ENCODE peak calls at places on chromosomes 4 and X, in nine cellular contexts. X, M, F, C, O, B, T, V and H are unnamed samples.
A peak's percentile ranks its signal among the peaks of the same experiment; 100 is the strongest.

GRCh38 chr4:155305619-155306018 is 71.1 kb downstream of the MAP9 start:
- DNase-seq in X (no peak), M (no peak), F (no peak), C (no peak), O (no peak), B (no peak), T (no peak), V (no peak), H (no peak)

GRCh38 chr4:8188743-8189550 is 10.1 kb upstream of the SH3TC1 start:
- DNase-seq in X (no peak), M (no peak), F (peak; percentile 97), C (no peak), O (no peak), B (no peak), T (no peak), V (no peak), H (no peak)

GRCh38 chrX:154115750-154116149 is 18.2 kb upstream of the MECP2 start:
- DNase-seq in X (no peak), M (no peak), F (no peak), C (no peak), O (no peak), B (no peak), T (no peak), V (no peak), H (no peak)

GRCh38 chr4:105634402-105634801 is 74.1 kb downstream of the INTS12 start:
- DNase-seq in X (no peak), M (no peak), F (no peak), C (no peak), O (no peak), B (no peak), T (no peak), V (no peak), H (no peak)

GRCh38 chrX:11210397-11210796 is 82.8 kb upstream of the AMELX start:
- DNase-seq in X (no peak), M (no peak), F (no peak), C (no peak), O (no peak), B (no peak), T (no peak), V (no peak), H (no peak)

GRCh38 chr4:138050601-138051000 is 191.5 kb downstream of the SLC7A11 start:
- DNase-seq in X (no peak), M (no peak), F (no peak), C (no peak), O (no peak), B (no peak), T (no peak), V (no peak), H (no peak)

GRCh38 chr4:8507251-8507570 is 66.6 kb downstream of the TRMT44 start:
- DNase-seq in X (no peak), M (no peak), F (no peak), C (peak; percentile 61), O (no peak), B (no peak), T (no peak), V (no peak), H (no peak)

GRCh38 chr4:10534820-10535219 is 77.6 kb upstream of the ZNF518B start:
- DNase-seq in X (no peak), M (no peak), F (no peak), C (no peak), O (no peak), B (peak; percentile 84), T (peak; percentile 38), V (no peak), H (no peak)

GRCh38 chrX:19194285-19195242 is 72.3 kb upstream of the ADGRG2 start:
- DNase-seq in X (no peak), M (no peak), F (no peak), C (no peak), O (no peak), B (no peak), T (no peak), V (no peak), H (no peak)
- TF ChIP-seq CTCF in X (no peak), M (no peak), F (no peak), C (no peak), O (no peak), B (peak; percentile 35), T (no peak), V (no peak), H (no peak)

GRCh38 chr4:102730968-102731533 is 29.7 kb downstream of the MANBA start:
- DNase-seq in X (no peak), M (no peak), F (no peak), C (no peak), O (no peak), B (no peak), T (no peak), V (no peak), H (no peak)
- TF ChIP-seq CTCF in X (no peak), M (no peak), F (no peak), C (no peak), O (no peak), B (no peak), T (no peak), V (peak; percentile 14), H (no peak)

GRCh38 chr4:24423670-24424069 is 160.7 kb downstream of the DHX15 start:
- DNase-seq in X (no peak), M (no peak), F (no peak), C (no peak), O (no peak), B (no peak), T (no peak), V (no peak), H (no peak)

GRCh38 chr4:24422644-24423043 is 161.7 kb downstream of the DHX15 start:
- DNase-seq in X (no peak), M (no peak), F (no peak), C (no peak), O (no peak), B (no peak), T (no peak), V (no peak), H (no peak)

GRCh38 chr4:24428850-24429249 is 155.5 kb downstream of the DHX15 start:
- DNase-seq in X (no peak), M (no peak), F (no peak), C (no peak), O (no peak), B (no peak), T (no peak), V (no peak), H (no peak)

DNA sequence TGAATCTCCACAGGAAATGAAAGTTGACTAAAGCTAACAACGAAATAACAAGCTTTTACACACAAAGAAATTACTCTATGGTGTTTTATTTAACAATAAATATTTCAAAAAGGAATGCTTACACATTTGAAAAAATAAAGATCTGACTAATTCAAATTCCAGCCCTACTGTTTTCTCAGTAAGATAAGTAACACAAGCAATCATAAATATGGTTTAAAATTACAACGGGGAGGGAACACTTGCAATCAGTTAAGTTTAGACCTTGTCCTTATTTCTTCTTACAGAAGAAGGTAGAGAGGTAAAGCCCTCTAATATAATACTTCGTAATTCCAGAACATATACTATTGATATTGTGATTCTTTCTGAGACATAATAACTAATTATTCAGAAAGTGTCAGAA is 158.5 kb downstream of the DHX15 start:
- DNase-seq in X (no peak), M (no peak), F (no peak), C (no peak), O (no peak), B (no peak), T (no peak), V (no peak), H (no peak)
- TF ChIP-seq CTCF in X (no peak), M (no peak), F (no peak), C (no peak), O (no peak), B (no peak), T (no peak), V (no peak), H (no peak)

DNA sequence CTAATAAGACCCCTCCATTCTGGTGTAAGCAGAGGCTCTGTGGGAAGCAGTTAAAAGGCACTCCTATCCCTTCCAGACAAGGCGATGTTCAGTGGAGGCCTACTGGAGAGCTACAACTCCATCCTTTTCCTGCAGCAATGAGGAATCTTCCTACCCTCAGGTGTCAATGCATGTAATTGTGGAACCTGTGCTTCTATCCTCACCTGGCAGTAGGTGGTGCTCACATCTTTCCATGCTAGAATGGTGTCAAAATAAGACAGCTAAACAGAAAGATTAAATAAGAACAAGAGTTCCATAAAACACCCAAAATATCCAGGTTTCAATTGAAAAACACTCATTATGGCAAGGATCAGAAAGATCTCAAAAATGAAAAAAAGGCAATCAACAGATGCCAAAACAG is 224.6 kb downstream of the IL15 start:
- DNase-seq in X (no peak), M (no peak), F (peak; percentile 23), C (no peak), O (no peak), B (no peak), T (no peak), V (no peak), H (no peak)
- TF ChIP-seq CTCF in X (no peak), M (no peak), F (peak; percentile 29), C (no peak), O (no peak), B (peak; percentile 61), T (no peak), V (no peak), H (no peak)

GRCh38 chr4:55859711-55860110 is 6.3 kb downstream of the EXOC1 start:
- DNase-seq in X (no peak), M (no peak), F (no peak), C (no peak), O (peak; percentile 19), B (no peak), T (no peak), V (no peak), H (no peak)

GRCh38 chr4:55853484-55854046 is at the start of gene EXOC1:
- DNase-seq in X (peak; percentile 93), M (peak; percentile 97), F (peak; percentile 89), C (peak; percentile 99), O (peak; percentile 92), B (peak; percentile 85), T (peak; percentile 95), V (peak; percentile 97), H (peak; percentile 98)

GRCh38 chr4:55851885-55852284 is 1.6 kb upstream of the EXOC1 start:
- DNase-seq in X (no peak), M (no peak), F (peak; percentile 98), C (no peak), O (no peak), B (no peak), T (no peak), V (no peak), H (no peak)

GRCh38 chr4:55854132-55854531 is 684 bp downstream of the EXOC1 start:
- DNase-seq in X (no peak), M (no peak), F (no peak), C (no peak), O (no peak), B (no peak), T (no peak), V (peak; percentile 21), H (no peak)

DNA sequence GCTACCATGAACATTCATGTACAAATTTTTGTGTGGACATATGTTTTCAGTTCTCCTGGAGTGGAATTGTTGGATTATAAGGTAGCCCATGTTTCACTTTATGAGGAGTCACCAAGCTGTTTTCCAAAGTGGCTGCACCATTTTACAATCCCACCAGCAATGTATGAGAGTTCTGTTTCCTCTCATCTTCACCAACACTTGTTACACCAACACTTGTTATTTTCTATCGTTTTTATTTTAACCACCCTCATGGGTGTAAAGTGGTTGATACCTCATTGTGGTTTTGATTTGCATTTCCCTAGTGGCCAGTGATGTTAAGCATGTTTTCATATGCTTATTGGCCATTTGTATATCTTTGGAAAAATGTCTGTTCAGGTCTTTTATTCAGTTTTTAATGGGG is 4.1 kb downstream of the EXOC1 start:
- DNase-seq in X (no peak), M (no peak), F (no peak), C (no peak), O (no peak), B (no peak), T (no peak), V (no peak), H (no peak)
- TF ChIP-seq CTCF in X (no peak), M (no peak), F (no peak), C (no peak), O (no peak), B (no peak), T (no peak), V (no peak), H (no peak)